ENCODE peak calls at places on chromosomes 3 and 15, in eight cellular contexts. F, Y, P, X, B, H, I and R are unnamed samples.

GRCh38 chr15:59298255-59298856 is 74.3 kb downstream of the MYO1E start:
- DNase-seq in Y (no peak), P (no peak), H (no peak), X (no peak), I (no peak), B (peak), F (no peak), R (no peak)

GRCh38 chr15:32668942-32669341 is 27.4 kb downstream of the SCG5 start:
- DNase-seq in F (no peak), I (no peak), P (peak), H (peak), Y (peak), X (no peak), B (peak), R (no peak)

GRCh38 chr15:65812921-65813320 is 20.8 kb upstream of the DENND4A start:
- DNase-seq in Y (no peak), H (no peak), B (no peak), X (no peak), I (no peak), F (no peak), P (no peak), R (no peak)

GRCh38 chr3:21158801-21159564 is 592.0 kb downstream of the ZNF385D start:
- DNase-seq in I (no peak), Y (no peak), P (no peak), F (no peak), X (no peak), B (peak), H (no peak), R (no peak)

GRCh38 chr3:16528581-16528993 is 15.1 kb upstream of the RFTN1 start:
- DNase-seq in H (no peak), F (no peak), P (no peak), Y (no peak), B (no peak), X (no peak), I (no peak), R (no peak)

GRCh38 chr15:39106913-39107312 is 474.0 kb upstream of the THBS1 start:
- DNase-seq in F (no peak), B (no peak), H (no peak), P (no peak), I (no peak), Y (no peak), X (no peak), R (no peak)

GRCh38 chr3:193190387-193190786 is 50.6 kb upstream of the PLAAT1 start:
- DNase-seq in B (no peak), X (peak), H (peak), F (peak), Y (peak), I (no peak), P (peak), R (no peak)

GRCh38 chr3:147672035-147672434 is 262.9 kb downstream of the ZIC1 start:
- DNase-seq in I (no peak), H (no peak), B (no peak), Y (no peak), X (no peak), F (no peak), P (peak), R (no peak)

GRCh38 chr3:27311400-27311799 is 57.8 kb downstream of the NEK10 start:
- DNase-seq in Y (peak), H (peak), B (peak), F (no peak), P (peak), X (no peak), I (no peak), R (no peak)

GRCh38 chr15:89761009-89761831 is 10.2 kb upstream of the MESP1 start:
- DNase-seq in Y (no peak), F (no peak), B (no peak), X (no peak), H (no peak), P (no peak), I (no peak), R (no peak)

GRCh38 chr15:82081904-82082810 is 36.3 kb upstream of the MEX3B start:
- DNase-seq in X (no peak), H (peak), P (peak), F (no peak), B (peak), Y (peak), I (no peak), R (no peak)

GRCh38 chr15:34341922-34342736 is 807 bp downstream of the NOP10 start:
- DNase-seq in Y (no peak), F (no peak), X (no peak), P (no peak), H (peak), B (no peak), I (no peak), R (no peak)

GRCh38 chr3:105951043-105951442 is 82.2 kb upstream of the CBLB start:
- DNase-seq in X (no peak), I (no peak), B (no peak), H (no peak), Y (no peak), P (peak), F (no peak), R (no peak)

GRCh38 chr3:61624300-61624699 is 62.9 kb downstream of the PTPRG start:
- DNase-seq in X (no peak), P (no peak), F (no peak), B (no peak), Y (no peak), I (no peak), H (no peak), R (no peak)

GRCh38 chr15:22873204-22873701 is 34.8 kb downstream of the NIPA2 start:
- DNase-seq in B (peak), H (peak), F (no peak), X (no peak), Y (peak), P (peak), I (no peak), R (no peak)

GRCh38 chr15:47332481-47332880 is 384.8 kb upstream of the SEMA6D start:
- DNase-seq in B (no peak), P (no peak), Y (no peak), I (no peak), F (no peak), X (no peak), H (no peak), R (no peak)

GRCh38 chr15:78709263-78709882 is 68.4 kb upstream of the CHRNB4 start:
- DNase-seq in B (peak), H (peak), F (peak), Y (peak), P (peak), X (peak), I (peak), R (peak)

GRCh38 chr3:134696155-134696554 is 45.3 kb upstream of the KY start:
- DNase-seq in F (no peak), B (no peak), P (no peak), H (no peak), X (no peak), Y (no peak), I (no peak), R (no peak)

GRCh38 chr3:171556574-171557145 is 96.5 kb upstream of the TNIK start:
- DNase-seq in I (no peak), P (peak), Y (no peak), F (peak), H (peak), B (no peak), X (peak), R (no peak)

GRCh38 chr15:45555914-45556608 is 31.1 kb upstream of the BLOC1S6 start:
- DNase-seq in P (no peak), Y (no peak), F (no peak), I (no peak), B (no peak), H (no peak), X (no peak), R (no peak)

GRCh38 chr3:197513953-197514785 is 41.6 kb downstream of the BDH1 start:
- DNase-seq in B (no peak), F (no peak), I (no peak), H (no peak), X (no peak), Y (peak), P (no peak), R (no peak)

GRCh38 chr15:33581032-33581431 is 270.3 kb downstream of the RYR3 start:
- DNase-seq in B (peak), I (no peak), Y (no peak), F (no peak), P (no peak), H (no peak), X (no peak), R (no peak)

GRCh38 chr3:138944842-138945645 is 1.9 kb downstream of the FOXL2 start:
- DNase-seq in Y (peak), X (no peak), B (no peak), H (peak), F (peak), P (peak), I (no peak), R (no peak)

GRCh38 chr3:136122006-136122405 is 74.1 kb downstream of the MSL2 start:
- DNase-seq in X (no peak), F (no peak), P (no peak), Y (no peak), B (peak), H (no peak), I (no peak), R (no peak)

GRCh38 chr3:25497096-25497495 is 69.0 kb downstream of the RARB start:
- DNase-seq in P (no peak), H (no peak), I (no peak), Y (no peak), F (no peak), X (no peak), B (no peak), R (no peak)

GRCh38 chr15:74789171-74789627 is 7.3 kb downstream of the CSK start:
- DNase-seq in H (no peak), P (no peak), B (no peak), I (no peak), F (no peak), X (no peak), Y (no peak), R (no peak)